ENCODE peak calls at places on chromosome 19, in eight cellular contexts. L is NCI-H1105, U is HTR-8/SVneo, O is NCI-H69, J is non-pigmented ciliary epithelial cell, Y is A549, Q is gastrocnemius medialis, R is hepatic stellate cell. P is an unnamed sample.

GRCh38 chr19:17358395-17358794 is 18.7 kb downstream of the PLVAP start:
- DNase-seq in L (no peak), U (no peak), O (no peak), J (no peak), Y (peak; percentile 50), Q (no peak), R (peak; percentile 82), P (peak; percentile 47)

GRCh38 chr19:15124572-15125231 is 17.5 kb downstream of the SYDE1 start:
- DNase-seq in L (no peak), U (no peak), O (no peak), J (no peak), Y (no peak), Q (no peak), R (no peak), P (no peak)

GRCh38 chr19:9883764-9884163 is 48.6 kb downstream of the PIN1 start:
- DNase-seq in L (no peak), U (no peak), O (no peak), J (no peak), Y (no peak), Q (no peak), R (no peak), P (no peak)

GRCh38 chr19:55095260-55096060 is 19.8 kb downstream of the EPS8L1 start:
- DNase-seq in L (no peak), U (no peak), O (no peak), J (no peak), Y (no peak), Q (no peak), R (no peak), P (no peak)

GRCh38 chr19:45320997-45321775 is 1.5 kb downstream of the CKM start:
- DNase-seq in L (no peak), U (no peak), O (no peak), J (no peak), Y (no peak), Q (no peak), R (no peak), P (no peak)

GRCh38 chr19:47499863-47500830 is 14.7 kb downstream of the NAPA start:
- DNase-seq in L (no peak), U (no peak), O (no peak), J (no peak), Y (no peak), Q (no peak), R (no peak), P (no peak)

GRCh38 chr19:17332677-17333581 is 1.7 kb downstream of the ANO8 start:
- DNase-seq in L (no peak), U (peak; percentile 48), O (peak; percentile 77), J (no peak), Y (peak; percentile 90), Q (no peak), R (no peak), P (no peak)

GRCh38 chr19:54247106-54247930 is 4.7 kb upstream of the LILRA6 start:
- DNase-seq in L (no peak), U (no peak), O (no peak), J (no peak), Y (no peak), Q (no peak), R (no peak), P (no peak)

GRCh38 chr19:33796164-33797100 is at the start of gene KCTD15:
- DNase-seq in L (peak; percentile 58), U (no peak), O (peak; percentile 88), J (no peak), Y (peak; percentile 66), Q (no peak), R (peak; percentile 37), P (no peak)

GRCh38 chr19:45560686-45561085 is 23.9 kb downstream of the OPA3 start:
- DNase-seq in L (no peak), U (no peak), O (no peak), J (no peak), Y (no peak), Q (no peak), R (no peak), P (no peak)

GRCh38 chr19:36916991-36917390 is 859 bp downstream of the ZNF568 start:
- DNase-seq in L (no peak), U (no peak), O (peak; percentile 26), J (peak; percentile 5), Y (peak; percentile 9), Q (no peak), R (peak; percentile 27), P (no peak)

GRCh38 chr19:55232284-55232597 is 3.7 kb upstream of the TMEM86B start:
- DNase-seq in L (no peak), U (no peak), O (no peak), J (no peak), Y (no peak), Q (no peak), R (no peak), P (no peak)

GRCh38 chr19:47994209-47994802 is at the start of gene ELSPBP1:
- DNase-seq in L (no peak), U (no peak), O (no peak), J (no peak), Y (no peak), Q (no peak), R (no peak), P (no peak)

GRCh38 chr19:35716735-35716984 is 1.1 kb upstream of the KMT2B start:
- DNase-seq in L (peak; percentile 65), U (no peak), O (no peak), J (no peak), Y (no peak), Q (no peak), R (no peak), P (no peak)

GRCh38 chr19:4063369-4064072 is 3.2 kb downstream of the ZBTB7A start:
- DNase-seq in L (no peak), U (no peak), O (no peak), J (no peak), Y (peak; percentile 38), Q (no peak), R (no peak), P (peak; percentile 89)

GRCh38 chr19:38766276-38767047 is 6.9 kb downstream of the LGALS7 start:
- DNase-seq in L (no peak), U (no peak), O (no peak), J (no peak), Y (no peak), Q (no peak), R (no peak), P (no peak)

GRCh38 chr19:38534574-38534973 is 83.2 kb downstream of the MAP4K1 start:
- DNase-seq in L (no peak), U (no peak), O (no peak), J (no peak), Y (no peak), Q (no peak), R (no peak), P (no peak)